ENCODE peak calls at places on chromosome 9, in eight cellular contexts. One of them, this sample, is unnamed.
A peak's percentile ranks its signal among the peaks of the same experiment; 100 is the strongest.

GRCh38 chr9:134698587-134699342 is 57.2 kb downstream of the COL5A1 start:
- DNase-seq in GM13976: peak; percentile 89
- DNase-seq in C1 segment of cervical spinal cord: peak; percentile 65
- DNase-seq in ACHN: peak; percentile 25
- DNase-seq in HT1080: peak; percentile 68
- DNase-seq in tibial nerve: peak; percentile 47
- DNase-seq in NCI-H774: peak; percentile 7
- DNase-seq in A549: peak; percentile 81
- DNase-seq in this sample: peak; percentile 75

GRCh38 chr9:68949271-68950000 is 64.5 kb downstream of the PRKACG start:
- DNase-seq in GM13976: no peak
- DNase-seq in C1 segment of cervical spinal cord: no peak
- DNase-seq in NCI-H774: no peak
- DNase-seq in HT1080: peak; percentile 40
- DNase-seq in tibial nerve: no peak
- DNase-seq in ACHN: no peak
- DNase-seq in A549: no peak
- DNase-seq in this sample: peak; percentile 48

GRCh38 chr9:128689820-128690683 is 1.0 kb downstream of the SET start:
- DNase-seq in NCI-H774: peak; percentile 43
- DNase-seq in ACHN: peak; percentile 44
- DNase-seq in C1 segment of cervical spinal cord: peak; percentile 57
- DNase-seq in GM13976: peak; percentile 83
- DNase-seq in tibial nerve: no peak
- DNase-seq in HT1080: peak; percentile 33
- DNase-seq in A549: peak; percentile 56
- DNase-seq in this sample: peak; percentile 55

GRCh38 chr9:120713257-120714087 is 798 bp downstream of the MEGF9 start:
- DNase-seq in A549: peak; percentile 28
- DNase-seq in ACHN: no peak
- DNase-seq in NCI-H774: no peak
- DNase-seq in GM13976: peak; percentile 36
- DNase-seq in C1 segment of cervical spinal cord: peak; percentile 31
- DNase-seq in tibial nerve: no peak
- DNase-seq in HT1080: no peak
- DNase-seq in this sample: no peak

GRCh38 chr9:134773842-134774241 is 106.8 kb upstream of the FCN2 start:
- DNase-seq in NCI-H774: no peak
- DNase-seq in GM13976: no peak
- DNase-seq in HT1080: no peak
- DNase-seq in ACHN: no peak
- DNase-seq in C1 segment of cervical spinal cord: no peak
- DNase-seq in tibial nerve: no peak
- DNase-seq in A549: no peak
- DNase-seq in this sample: no peak

GRCh38 chr9:101566904-101567724 is 27.7 kb downstream of the PPP3R2 start:
- DNase-seq in tibial nerve: no peak
- DNase-seq in NCI-H774: no peak
- DNase-seq in GM13976: peak; percentile 8
- DNase-seq in HT1080: peak; percentile 49
- DNase-seq in A549: peak; percentile 36
- DNase-seq in ACHN: peak; percentile 49
- DNase-seq in C1 segment of cervical spinal cord: no peak
- DNase-seq in this sample: no peak

GRCh38 chr9:18722882-18723281 is 248.9 kb downstream of the ADAMTSL1 start:
- DNase-seq in A549: no peak
- DNase-seq in NCI-H774: no peak
- DNase-seq in tibial nerve: no peak
- DNase-seq in ACHN: no peak
- DNase-seq in HT1080: no peak
- DNase-seq in GM13976: no peak
- DNase-seq in C1 segment of cervical spinal cord: no peak
- DNase-seq in this sample: no peak

GRCh38 chr9:108130896-108131295 is 641.3 kb upstream of the KLF4 start:
- DNase-seq in GM13976: no peak
- DNase-seq in NCI-H774: peak; percentile 13
- DNase-seq in tibial nerve: no peak
- DNase-seq in C1 segment of cervical spinal cord: no peak
- DNase-seq in A549: no peak
- DNase-seq in ACHN: no peak
- DNase-seq in HT1080: no peak
- DNase-seq in this sample: no peak

GRCh38 chr9:129702563-129702962 is 37.1 kb downstream of the PRRX2 start:
- DNase-seq in C1 segment of cervical spinal cord: no peak
- DNase-seq in NCI-H774: no peak
- DNase-seq in tibial nerve: no peak
- DNase-seq in ACHN: peak; percentile 48
- DNase-seq in A549: peak; percentile 57
- DNase-seq in HT1080: peak; percentile 40
- DNase-seq in GM13976: no peak
- DNase-seq in this sample: no peak

GRCh38 chr9:77750284-77750683 is 102.2 kb upstream of the GNA14 start:
- DNase-seq in GM13976: no peak
- DNase-seq in HT1080: no peak
- DNase-seq in A549: no peak
- DNase-seq in tibial nerve: no peak
- DNase-seq in NCI-H774: no peak
- DNase-seq in ACHN: no peak
- DNase-seq in C1 segment of cervical spinal cord: no peak
- DNase-seq in this sample: no peak

GRCh38 chr9:115220339-115221009 is 102.5 kb upstream of the TNC start:
- DNase-seq in GM13976: no peak
- DNase-seq in ACHN: no peak
- DNase-seq in A549: no peak
- DNase-seq in C1 segment of cervical spinal cord: no peak
- DNase-seq in NCI-H774: no peak
- DNase-seq in tibial nerve: no peak
- DNase-seq in HT1080: no peak
- DNase-seq in this sample: no peak

GRCh38 chr9:122225323-122226141 is 3.2 kb downstream of the LHX6 start:
- DNase-seq in GM13976: peak; percentile 18
- DNase-seq in C1 segment of cervical spinal cord: no peak
- DNase-seq in NCI-H774: no peak
- DNase-seq in A549: no peak
- DNase-seq in HT1080: no peak
- DNase-seq in ACHN: no peak
- DNase-seq in tibial nerve: no peak
- DNase-seq in this sample: no peak

GRCh38 chr9:107707419-107707837 is 217.9 kb upstream of the KLF4 start:
- DNase-seq in GM13976: no peak
- DNase-seq in C1 segment of cervical spinal cord: no peak
- DNase-seq in A549: peak; percentile 17
- DNase-seq in ACHN: no peak
- DNase-seq in NCI-H774: no peak
- DNase-seq in tibial nerve: no peak
- DNase-seq in HT1080: peak; percentile 87
- DNase-seq in this sample: no peak

This sample was measured in ureter.